ENCODE peak calls at places on chromosomes 13 and 19, in seven cellular contexts. One of them, this sample, is unnamed.
A peak's percentile ranks its signal among the peaks of the same experiment; 100 is the strongest.

GRCh38 chr19:47186337-47187022 is 44.5 kb downstream of the BBC3 start:
- DNase-seq in astrocyte of the spinal cord: no peak
- DNase-seq in CD8-positive, alpha-beta T cell: peak; percentile 80
- DNase-seq in Panc1: no peak
- DNase-seq in AG09309: no peak
- DNase-seq in breast epithelium: no peak
- DNase-seq in bronchial epithelial cell: no peak
- DNase-seq in this sample: no peak

GRCh38 chr13:93476175-93476574 is 249.6 kb downstream of the GPC6 start:
- DNase-seq in astrocyte of the spinal cord: peak; percentile 77
- DNase-seq in CD8-positive, alpha-beta T cell: no peak
- DNase-seq in Panc1: no peak
- DNase-seq in AG09309: peak; percentile 80
- DNase-seq in breast epithelium: no peak
- DNase-seq in bronchial epithelial cell: peak; percentile 62
- DNase-seq in this sample: peak; percentile 81

GRCh38 chr19:13881231-13881691 is 4.3 kb downstream of the NANOS3 start:
- DNase-seq in astrocyte of the spinal cord: peak; percentile 45
- DNase-seq in CD8-positive, alpha-beta T cell: no peak
- DNase-seq in Panc1: no peak
- DNase-seq in AG09309: no peak
- DNase-seq in breast epithelium: no peak
- DNase-seq in bronchial epithelial cell: no peak
- DNase-seq in this sample: no peak

GRCh38 chr13:50400035-50400726 is 384.9 kb downstream of the KCNRG start:
- DNase-seq in astrocyte of the spinal cord: no peak
- DNase-seq in CD8-positive, alpha-beta T cell: no peak
- DNase-seq in Panc1: no peak
- DNase-seq in AG09309: no peak
- DNase-seq in breast epithelium: no peak
- DNase-seq in bronchial epithelial cell: no peak
- DNase-seq in this sample: peak; percentile 49

GRCh38 chr13:50015263-50015662 is at the start of gene KCNRG:
- DNase-seq in astrocyte of the spinal cord: peak; percentile 46
- DNase-seq in CD8-positive, alpha-beta T cell: no peak
- DNase-seq in Panc1: no peak
- DNase-seq in AG09309: no peak
- DNase-seq in breast epithelium: no peak
- DNase-seq in bronchial epithelial cell: peak; percentile 5
- DNase-seq in this sample: no peak

GRCh38 chr13:52599853-52600603 is 42.2 kb upstream of the HNRNPA1L2 start:
- DNase-seq in astrocyte of the spinal cord: peak; percentile 33
- DNase-seq in CD8-positive, alpha-beta T cell: no peak
- DNase-seq in Panc1: no peak
- DNase-seq in AG09309: no peak
- DNase-seq in breast epithelium: no peak
- DNase-seq in bronchial epithelial cell: no peak
- DNase-seq in this sample: peak; percentile 21

GRCh38 chr19:15812059-15812722 is 3.3 kb downstream of the OR10H1 start:
- DNase-seq in astrocyte of the spinal cord: no peak
- DNase-seq in CD8-positive, alpha-beta T cell: peak; percentile 50
- DNase-seq in Panc1: no peak
- DNase-seq in AG09309: no peak
- DNase-seq in breast epithelium: no peak
- DNase-seq in bronchial epithelial cell: peak; percentile 28
- DNase-seq in this sample: peak; percentile 52

GRCh38 chr13:27919299-27919933 is 384 bp upstream of the PDX1 start:
- DNase-seq in astrocyte of the spinal cord: peak; percentile 12
- DNase-seq in CD8-positive, alpha-beta T cell: no peak
- DNase-seq in Panc1: no peak
- DNase-seq in AG09309: no peak
- DNase-seq in breast epithelium: no peak
- DNase-seq in bronchial epithelial cell: no peak
- DNase-seq in this sample: no peak

GRCh38 chr13:22265563-22265962 is 594.7 kb downstream of the FGF9 start:
- DNase-seq in astrocyte of the spinal cord: no peak
- DNase-seq in CD8-positive, alpha-beta T cell: no peak
- DNase-seq in Panc1: no peak
- DNase-seq in AG09309: no peak
- DNase-seq in breast epithelium: no peak
- DNase-seq in bronchial epithelial cell: no peak
- DNase-seq in this sample: no peak

GRCh38 chr13:113971471-113972231 is 2.2 kb downstream of the C13orf46 start:
- DNase-seq in astrocyte of the spinal cord: no peak
- DNase-seq in CD8-positive, alpha-beta T cell: no peak
- DNase-seq in Panc1: no peak
- DNase-seq in AG09309: no peak
- DNase-seq in breast epithelium: no peak
- DNase-seq in bronchial epithelial cell: no peak
- DNase-seq in this sample: no peak

GRCh38 chr13:90105276-90105675 is 1242.2 kb upstream of the MIR17HG start:
- DNase-seq in astrocyte of the spinal cord: peak; percentile 59
- DNase-seq in CD8-positive, alpha-beta T cell: no peak
- DNase-seq in Panc1: no peak
- DNase-seq in AG09309: no peak
- DNase-seq in breast epithelium: no peak
- DNase-seq in bronchial epithelial cell: peak; percentile 87
- DNase-seq in this sample: peak; percentile 93

GRCh38 chr13:113552786-113553540 is 31.6 kb upstream of the TFDP1 start:
- DNase-seq in astrocyte of the spinal cord: no peak
- DNase-seq in CD8-positive, alpha-beta T cell: no peak
- DNase-seq in Panc1: no peak
- DNase-seq in AG09309: no peak
- DNase-seq in breast epithelium: peak; percentile 40
- DNase-seq in bronchial epithelial cell: no peak
- DNase-seq in this sample: no peak

GRCh38 chr13:110403721-110404120 is 96.6 kb downstream of the COL4A2 start:
- DNase-seq in astrocyte of the spinal cord: no peak
- DNase-seq in CD8-positive, alpha-beta T cell: no peak
- DNase-seq in Panc1: no peak
- DNase-seq in AG09309: no peak
- DNase-seq in breast epithelium: no peak
- DNase-seq in bronchial epithelial cell: no peak
- DNase-seq in this sample: no peak

GRCh38 chr19:11445141-11445540 is 9.7 kb downstream of the PRKCSH start:
- DNase-seq in astrocyte of the spinal cord: no peak
- DNase-seq in CD8-positive, alpha-beta T cell: no peak
- DNase-seq in Panc1: no peak
- DNase-seq in AG09309: no peak
- DNase-seq in breast epithelium: no peak
- DNase-seq in bronchial epithelial cell: no peak
- DNase-seq in this sample: no peak

GRCh38 chr13:99967884-99968520 is 3.6 kb downstream of the ZIC5 start:
- DNase-seq in astrocyte of the spinal cord: peak; percentile 65
- DNase-seq in CD8-positive, alpha-beta T cell: no peak
- DNase-seq in Panc1: no peak
- DNase-seq in AG09309: no peak
- DNase-seq in breast epithelium: no peak
- DNase-seq in bronchial epithelial cell: no peak
- DNase-seq in this sample: no peak

GRCh38 chr19:32287811-32288227 is 57.6 kb upstream of the ZNF507 start:
- DNase-seq in astrocyte of the spinal cord: peak; percentile 37
- DNase-seq in CD8-positive, alpha-beta T cell: no peak
- DNase-seq in Panc1: peak; percentile 10
- DNase-seq in AG09309: peak; percentile 59
- DNase-seq in breast epithelium: no peak
- DNase-seq in bronchial epithelial cell: peak; percentile 29
- DNase-seq in this sample: peak; percentile 35

GRCh38 chr19:13149628-13150186 is 468 bp downstream of the STX10 start:
- DNase-seq in astrocyte of the spinal cord: peak; percentile 47
- DNase-seq in CD8-positive, alpha-beta T cell: no peak
- DNase-seq in Panc1: no peak
- DNase-seq in AG09309: no peak
- DNase-seq in breast epithelium: no peak
- DNase-seq in bronchial epithelial cell: no peak
- DNase-seq in this sample: peak; percentile 38

GRCh38 chr13:94656766-94657165 is 55.1 kb downstream of the GPR180 start:
- DNase-seq in astrocyte of the spinal cord: peak; percentile 94
- DNase-seq in CD8-positive, alpha-beta T cell: no peak
- DNase-seq in Panc1: no peak
- DNase-seq in AG09309: peak; percentile 93
- DNase-seq in breast epithelium: no peak
- DNase-seq in bronchial epithelial cell: peak; percentile 91
- DNase-seq in this sample: peak; percentile 90

GRCh38 chr19:42563352-42564210 is 31.1 kb downstream of the CEACAM8 start:
- DNase-seq in astrocyte of the spinal cord: peak; percentile 29
- DNase-seq in CD8-positive, alpha-beta T cell: no peak
- DNase-seq in Panc1: peak; percentile 22
- DNase-seq in AG09309: peak; percentile 10
- DNase-seq in breast epithelium: no peak
- DNase-seq in bronchial epithelial cell: peak; percentile 44
- DNase-seq in this sample: peak; percentile 61

GRCh38 chr19:2014731-2015610 is 543 bp downstream of the BTBD2 start:
- DNase-seq in astrocyte of the spinal cord: no peak
- DNase-seq in CD8-positive, alpha-beta T cell: peak; percentile 27
- DNase-seq in Panc1: no peak
- DNase-seq in AG09309: no peak
- DNase-seq in breast epithelium: no peak
- DNase-seq in bronchial epithelial cell: no peak
- DNase-seq in this sample: peak; percentile 16

GRCh38 chr13:44312898-44313551 is 60.6 kb upstream of the SERP2 start:
- DNase-seq in astrocyte of the spinal cord: peak; percentile 95
- DNase-seq in CD8-positive, alpha-beta T cell: no peak
- DNase-seq in Panc1: peak; percentile 82
- DNase-seq in AG09309: peak; percentile 83
- DNase-seq in breast epithelium: no peak
- DNase-seq in bronchial epithelial cell: peak; percentile 99
- DNase-seq in this sample: peak; percentile 97

GRCh38 chr13:52085416-52085815 is 43.5 kb downstream of the NEK5 start:
- DNase-seq in astrocyte of the spinal cord: peak; percentile 23
- DNase-seq in CD8-positive, alpha-beta T cell: no peak
- DNase-seq in Panc1: no peak
- DNase-seq in AG09309: peak; percentile 59
- DNase-seq in breast epithelium: no peak
- DNase-seq in bronchial epithelial cell: peak; percentile 68
- DNase-seq in this sample: peak; percentile 81

GRCh38 chr19:10227215-10227971 is 3.7 kb downstream of the S1PR2 start:
- DNase-seq in astrocyte of the spinal cord: no peak
- DNase-seq in CD8-positive, alpha-beta T cell: no peak
- DNase-seq in Panc1: no peak
- DNase-seq in AG09309: no peak
- DNase-seq in breast epithelium: no peak
- DNase-seq in bronchial epithelial cell: no peak
- DNase-seq in this sample: no peak
- H3K4me3 ChIP-seq in astrocyte of the spinal cord: no peak overlapping the region
- H3K4me3 ChIP-seq in CD8-positive, alpha-beta T cell: no peak overlapping the region
- H3K4me3 ChIP-seq in Panc1: no peak overlapping the region
- H3K4me3 ChIP-seq in AG09309: no peak overlapping the region
- H3K4me3 ChIP-seq in breast epithelium: peak overlapping the region; percentile 29
- H3K4me3 ChIP-seq in bronchial epithelial cell: no peak overlapping the region
- H3K4me3 ChIP-seq in this sample: no peak overlapping the region

DNA sequence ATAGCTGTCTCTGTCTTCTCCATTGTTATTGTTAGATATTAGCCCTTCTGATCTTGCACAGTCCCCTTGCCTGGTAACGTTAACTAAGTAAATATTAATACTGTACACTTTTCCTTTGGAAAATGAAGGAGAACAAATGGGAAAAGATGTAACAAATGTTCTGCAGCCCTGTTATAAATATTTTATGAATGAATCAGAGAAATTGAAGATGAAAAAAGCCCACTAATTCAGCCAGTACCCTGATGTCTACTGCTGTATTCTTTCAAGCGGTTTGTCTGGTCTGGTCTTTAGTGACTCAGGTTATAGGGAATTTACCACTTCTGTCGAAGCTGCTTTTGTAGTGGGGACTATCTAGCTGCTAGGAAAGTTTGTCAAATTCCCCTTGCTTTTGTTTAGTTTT is 121.0 kb downstream of the COG6 start:
- DNase-seq in astrocyte of the spinal cord: peak; percentile 91
- DNase-seq in CD8-positive, alpha-beta T cell: no peak
- DNase-seq in Panc1: no peak
- DNase-seq in AG09309: peak; percentile 58
- DNase-seq in breast epithelium: no peak
- DNase-seq in bronchial epithelial cell: peak; percentile 57
- DNase-seq in this sample: peak; percentile 61
- TF ChIP-seq CTCF in astrocyte of the spinal cord: no peak
- TF ChIP-seq CTCF in CD8-positive, alpha-beta T cell: no peak
- TF ChIP-seq CTCF in Panc1: no peak
- TF ChIP-seq CTCF in AG09309: no peak
- TF ChIP-seq CTCF in breast epithelium: no peak
- TF ChIP-seq CTCF in bronchial epithelial cell: no peak
- TF ChIP-seq CTCF in this sample: no peak

GRCh38 chr19:34481861-34482379 is 362 bp downstream of the WTIP start:
- DNase-seq in astrocyte of the spinal cord: no peak
- DNase-seq in CD8-positive, alpha-beta T cell: no peak
- DNase-seq in Panc1: no peak
- DNase-seq in AG09309: peak; percentile 13
- DNase-seq in breast epithelium: no peak
- DNase-seq in bronchial epithelial cell: no peak
- DNase-seq in this sample: peak; percentile 57

GRCh38 chr19:34482380-34483250 is 1.1 kb downstream of the WTIP start:
- DNase-seq in astrocyte of the spinal cord: peak; percentile 22
- DNase-seq in CD8-positive, alpha-beta T cell: no peak
- DNase-seq in Panc1: no peak
- DNase-seq in AG09309: no peak
- DNase-seq in breast epithelium: no peak
- DNase-seq in bronchial epithelial cell: no peak
- DNase-seq in this sample: peak; percentile 51

GRCh38 chr19:34485831-34486230 is 4.3 kb downstream of the WTIP start:
- DNase-seq in astrocyte of the spinal cord: no peak
- DNase-seq in CD8-positive, alpha-beta T cell: no peak
- DNase-seq in Panc1: no peak
- DNase-seq in AG09309: no peak
- DNase-seq in breast epithelium: no peak
- DNase-seq in bronchial epithelial cell: no peak
- DNase-seq in this sample: no peak

GRCh38 chr19:34480971-34481821 is at the start of gene WTIP:
- DNase-seq in astrocyte of the spinal cord: peak; percentile 89
- DNase-seq in CD8-positive, alpha-beta T cell: no peak
- DNase-seq in Panc1: no peak
- DNase-seq in AG09309: peak; percentile 66
- DNase-seq in breast epithelium: peak; percentile 64
- DNase-seq in bronchial epithelial cell: peak; percentile 33
- DNase-seq in this sample: peak; percentile 80

GRCh38 chr19:34484328-34484727 is 2.8 kb downstream of the WTIP start:
- DNase-seq in astrocyte of the spinal cord: no peak
- DNase-seq in CD8-positive, alpha-beta T cell: no peak
- DNase-seq in Panc1: no peak
- DNase-seq in AG09309: no peak
- DNase-seq in breast epithelium: no peak
- DNase-seq in bronchial epithelial cell: no peak
- DNase-seq in this sample: no peak
- H3K4me3 ChIP-seq in astrocyte of the spinal cord: no peak overlapping the region
- H3K4me3 ChIP-seq in CD8-positive, alpha-beta T cell: no peak overlapping the region
- H3K4me3 ChIP-seq in Panc1: no peak overlapping the region
- H3K4me3 ChIP-seq in AG09309: no peak overlapping the region
- H3K4me3 ChIP-seq in breast epithelium: peak overlapping the region; percentile 13
- H3K4me3 ChIP-seq in bronchial epithelial cell: no peak overlapping the region
- H3K4me3 ChIP-seq in this sample: no peak overlapping the region

DNA sequence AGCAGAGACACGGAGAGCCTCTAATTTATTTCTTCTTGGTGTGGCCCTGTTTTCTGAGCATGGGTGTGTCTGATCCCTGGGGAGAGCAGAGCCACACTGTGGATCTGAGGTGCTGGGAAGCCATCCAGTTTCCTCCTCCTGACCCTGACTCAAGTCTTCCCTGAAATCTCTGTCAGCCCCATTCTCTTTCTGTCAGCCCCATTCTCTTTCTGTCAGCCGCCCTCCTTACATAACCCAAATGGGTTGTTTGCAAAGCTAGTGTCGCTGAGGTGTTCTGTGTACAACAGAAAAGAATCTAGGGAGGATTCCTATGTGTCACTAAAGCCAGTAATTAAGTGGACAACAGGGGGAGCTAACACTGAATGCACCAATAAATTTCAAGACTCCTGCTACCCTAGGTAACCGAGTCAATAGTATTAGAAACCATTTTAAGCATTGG is 50.2 kb downstream of the LRCH1 start:
- DNase-seq in astrocyte of the spinal cord: no peak
- DNase-seq in CD8-positive, alpha-beta T cell: no peak
- DNase-seq in Panc1: no peak
- DNase-seq in AG09309: no peak
- DNase-seq in breast epithelium: no peak
- DNase-seq in bronchial epithelial cell: no peak
- DNase-seq in this sample: peak; percentile 28
- TF ChIP-seq CTCF in astrocyte of the spinal cord: peak; percentile 41
- TF ChIP-seq CTCF in CD8-positive, alpha-beta T cell: no peak
- TF ChIP-seq CTCF in Panc1: peak; percentile 40
- TF ChIP-seq CTCF in AG09309: peak; percentile 25
- TF ChIP-seq CTCF in breast epithelium: no peak
- TF ChIP-seq CTCF in bronchial epithelial cell: no peak
- TF ChIP-seq CTCF in this sample: peak; percentile 18